ENCODE peak calls at places on chromosome 22, in four cellular contexts. One of them, this sample, is unnamed.

GRCh38 chr22:20486229-20486628 is 9.4 kb downstream of the KLHL22 start:
- DNase-seq in K562: peak; percentile 55
- DNase-seq in IMR-90: no peak
- DNase-seq in A549: no peak
- DNase-seq in this sample: no peak

GRCh38 chr22:19984851-19985811 is 31.5 kb downstream of the ARVCF start:
- DNase-seq in K562: no peak
- DNase-seq in IMR-90: no peak
- DNase-seq in A549: no peak
- DNase-seq in this sample: no peak

GRCh38 chr22:49728566-49729271 is 99.0 kb downstream of the BRD1 start:
- DNase-seq in K562: no peak
- DNase-seq in IMR-90: no peak
- DNase-seq in A549: no peak
- DNase-seq in this sample: peak; percentile 19

GRCh38 chr22:49497266-49497665 is 330.4 kb downstream of the BRD1 start:
- DNase-seq in K562: no peak
- DNase-seq in IMR-90: no peak
- DNase-seq in A549: peak; percentile 6
- DNase-seq in this sample: no peak

GRCh38 chr22:42857845-42858481 is 890 bp upstream of the ARFGAP3 start:
- DNase-seq in K562: no peak
- DNase-seq in IMR-90: no peak
- DNase-seq in A549: no peak
- DNase-seq in this sample: no peak

GRCh38 chr22:43859621-43860020 is 2.7 kb downstream of the SULT4A1 start:
- DNase-seq in K562: no peak
- DNase-seq in IMR-90: no peak
- DNase-seq in A549: no peak
- DNase-seq in this sample: no peak

GRCh38 chr22:33922268-33922667 is 2.0 kb upstream of the LARGE1 start:
- DNase-seq in K562: no peak
- DNase-seq in IMR-90: peak; percentile 34
- DNase-seq in A549: no peak
- DNase-seq in this sample: no peak

GRCh38 chr22:35065796-35066218 is at the start of gene ISX:
- DNase-seq in K562: peak; percentile 13
- DNase-seq in IMR-90: no peak
- DNase-seq in A549: no peak
- DNase-seq in this sample: no peak

GRCh38 chr22:19876941-19877625 is 22.4 kb upstream of the GNB1L start:
- DNase-seq in K562: no peak
- DNase-seq in IMR-90: no peak
- DNase-seq in A549: no peak
- DNase-seq in this sample: peak; percentile 39

GRCh38 chr22:30922151-30922611 is 46.4 kb downstream of the MORC2 start:
- DNase-seq in K562: no peak
- DNase-seq in IMR-90: peak; percentile 27
- DNase-seq in A549: peak; percentile 23
- DNase-seq in this sample: peak; percentile 70

GRCh38 chr22:43479311-43479710 is 67.5 kb downstream of the MPPED1 start:
- DNase-seq in K562: no peak
- DNase-seq in IMR-90: no peak
- DNase-seq in A549: no peak
- DNase-seq in this sample: no peak

GRCh38 chr22:19358703-19359553 is 67.4 kb upstream of the CLTCL1 start:
- DNase-seq in K562: no peak
- DNase-seq in IMR-90: no peak
- DNase-seq in A549: no peak
- DNase-seq in this sample: no peak

DNA sequence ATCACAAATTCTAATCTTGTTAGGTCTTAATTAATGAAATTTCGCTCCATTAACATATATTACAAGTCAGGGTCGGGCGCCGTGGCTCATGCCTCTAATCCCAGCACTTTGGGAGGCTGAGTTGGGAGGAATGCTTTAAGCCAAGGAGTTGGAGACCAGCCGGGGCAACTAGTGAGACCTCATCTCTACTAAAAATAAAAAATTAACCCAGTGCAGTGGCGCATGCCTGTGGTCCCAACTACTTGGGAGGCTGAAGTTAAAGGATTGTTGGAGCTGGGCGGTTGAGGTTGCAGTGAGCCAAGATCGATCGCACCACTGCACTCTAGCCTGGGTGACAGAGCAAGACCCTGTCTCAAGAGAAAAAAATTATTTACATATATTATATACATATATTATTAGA is 1.9 kb downstream of the TMA7B start:
- DNase-seq in K562: no peak
- DNase-seq in IMR-90: no peak
- DNase-seq in A549: no peak
- DNase-seq in this sample: no peak
- TF ChIP-seq RCOR1 in K562: no peak
- TF ChIP-seq RCOR1 in IMR-90: no peak
- TF ChIP-seq RCOR1 in A549: no peak
- TF ChIP-seq RCOR1 in this sample: no peak

DNA sequence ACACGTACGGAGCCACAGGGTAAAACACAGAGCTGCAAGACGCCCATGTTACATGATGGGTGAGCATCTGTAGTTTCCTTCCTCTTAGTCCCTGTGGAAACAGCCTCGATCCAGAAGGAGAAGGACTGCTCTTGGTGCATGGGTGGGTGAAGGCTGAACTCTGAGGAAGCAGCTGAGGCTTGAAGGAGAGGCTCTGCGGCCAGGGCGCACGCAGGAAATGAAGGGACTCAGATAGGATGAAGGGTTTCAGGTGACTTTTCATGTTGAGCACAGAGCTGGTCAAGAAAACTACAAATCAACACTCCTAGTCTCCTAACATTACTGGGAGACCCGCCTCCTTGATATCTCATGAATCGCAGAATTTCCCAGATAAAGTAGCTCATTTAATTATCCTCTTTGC is 65.7 kb upstream of the ADA2 start:
- DNase-seq in K562: no peak
- DNase-seq in IMR-90: no peak
- DNase-seq in A549: no peak
- DNase-seq in this sample: no peak
- TF ChIP-seq RCOR1 in K562: no peak
- TF ChIP-seq RCOR1 in IMR-90: no peak
- TF ChIP-seq RCOR1 in A549: no peak
- TF ChIP-seq RCOR1 in this sample: no peak

GRCh38 chr22:29799217-29799680 is 32.1 kb downstream of the UQCR10 start:
- DNase-seq in K562: peak; percentile 72
- DNase-seq in IMR-90: peak; percentile 94
- DNase-seq in A549: peak; percentile 87
- DNase-seq in this sample: peak; percentile 71
- TF ChIP-seq RCOR1 in K562: peak; percentile 64
- TF ChIP-seq RCOR1 in IMR-90: no peak
- TF ChIP-seq RCOR1 in A549: no peak
- TF ChIP-seq RCOR1 in this sample: peak; percentile 24

GRCh38 chr22:24008022-24008283 is 2.7 kb upstream of the GSTT4 start:
- DNase-seq in K562: no peak
- DNase-seq in IMR-90: no peak
- DNase-seq in A549: no peak
- DNase-seq in this sample: no peak

GRCh38 chr22:24006207-24006913 is 1.1 kb upstream of the GSTT4 start:
- DNase-seq in K562: no peak
- DNase-seq in IMR-90: no peak
- DNase-seq in A549: no peak
- DNase-seq in this sample: no peak

GRCh38 chr22:24007253-24008021 is 2.2 kb upstream of the GSTT4 start:
- DNase-seq in K562: no peak
- DNase-seq in IMR-90: no peak
- DNase-seq in A549: no peak
- DNase-seq in this sample: no peak

GRCh38 chr22:24005201-24005600 is at the start of gene GSTT4:
- DNase-seq in K562: no peak
- DNase-seq in IMR-90: no peak
- DNase-seq in A549: no peak
- DNase-seq in this sample: no peak

GRCh38 chr22:24006914-24007214 is 1.6 kb upstream of the GSTT4 start:
- DNase-seq in K562: no peak
- DNase-seq in IMR-90: no peak
- DNase-seq in A549: no peak
- DNase-seq in this sample: no peak
- TF ChIP-seq RCOR1 in K562: no peak
- TF ChIP-seq RCOR1 in IMR-90: no peak
- TF ChIP-seq RCOR1 in A549: no peak
- TF ChIP-seq RCOR1 in this sample: no peak

GRCh38 chr22:28904211-28904808 is 20.9 kb downstream of the ZNRF3 start:
- DNase-seq in K562: no peak
- DNase-seq in IMR-90: peak; percentile 66
- DNase-seq in A549: no peak
- DNase-seq in this sample: no peak

GRCh38 chr22:28905433-28905832 is 22.1 kb downstream of the ZNRF3 start:
- DNase-seq in K562: no peak
- DNase-seq in IMR-90: no peak
- DNase-seq in A549: no peak
- DNase-seq in this sample: no peak

GRCh38 chr22:28906312-28906711 is 22.9 kb downstream of the ZNRF3 start:
- DNase-seq in K562: no peak
- DNase-seq in IMR-90: no peak
- DNase-seq in A549: no peak
- DNase-seq in this sample: no peak

GRCh38 chr22:28909375-28909774 is 26.0 kb downstream of the ZNRF3 start:
- DNase-seq in K562: peak; percentile 22
- DNase-seq in IMR-90: peak; percentile 58
- DNase-seq in A549: no peak
- DNase-seq in this sample: no peak

GRCh38 chr22:28907311-28908008 is 24.1 kb downstream of the ZNRF3 start:
- DNase-seq in K562: no peak
- DNase-seq in IMR-90: peak; percentile 16
- DNase-seq in A549: no peak
- DNase-seq in this sample: no peak
- TF ChIP-seq RCOR1 in K562: no peak
- TF ChIP-seq RCOR1 in IMR-90: no peak
- TF ChIP-seq RCOR1 in A549: no peak
- TF ChIP-seq RCOR1 in this sample: no peak

DNA sequence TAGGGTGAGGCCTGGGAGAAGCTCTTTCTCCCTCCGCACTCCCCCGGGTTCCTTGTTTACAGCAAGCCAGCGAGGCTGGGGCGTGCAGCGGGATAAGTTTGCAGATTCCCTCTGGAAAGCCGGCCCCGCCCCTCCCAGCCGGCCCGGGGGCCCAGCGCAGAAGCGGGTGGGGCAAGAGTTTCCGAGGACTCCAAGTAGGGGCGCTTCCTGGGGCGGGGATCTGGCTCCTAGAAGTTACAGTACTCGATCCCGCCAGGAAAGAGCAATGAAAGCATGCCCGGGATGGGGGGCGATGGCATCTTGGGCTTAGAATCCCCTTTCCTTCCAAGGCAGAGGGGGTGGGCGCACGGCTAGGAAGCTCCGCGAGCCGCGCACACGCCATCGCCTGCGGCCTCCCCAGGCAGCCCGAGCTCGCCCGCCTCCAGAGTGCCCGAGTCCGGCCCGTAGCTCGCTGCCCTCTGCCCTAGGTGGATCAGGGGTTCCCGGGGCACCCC is 385 bp downstream of the TST start:
- DNase-seq in K562: peak; percentile 54
- DNase-seq in IMR-90: peak; percentile 55
- DNase-seq in A549: peak; percentile 21
- DNase-seq in this sample: peak; percentile 68
- TF ChIP-seq RCOR1 in K562: no peak
- TF ChIP-seq RCOR1 in IMR-90: no peak
- TF ChIP-seq RCOR1 in A549: no peak
- TF ChIP-seq RCOR1 in this sample: no peak

This sample was measured in SK-N-SH.